ENCODE peak calls at places on chromosomes 1 and 21, in seven cellular contexts. One of them, this sample, is unnamed.

GRCh38 chr21:38669186-38669585 is 136.5 kb upstream of the ETS2 start:
- DNase-seq in GM23248: peak
- DNase-seq in fibroblast of mammary gland: peak
- DNase-seq in aorta: no peak
- DNase-seq in NB4: peak
- DNase-seq in A549: peak
- DNase-seq in small intestine: peak
- DNase-seq in this sample: peak

GRCh38 chr21:37982496-37983318 is 66.5 kb upstream of the KCNJ6 start:
- DNase-seq in GM23248: no peak
- DNase-seq in NB4: no peak
- DNase-seq in fibroblast of mammary gland: no peak
- DNase-seq in aorta: no peak
- DNase-seq in small intestine: no peak
- DNase-seq in A549: no peak
- DNase-seq in this sample: no peak

GRCh38 chr1:164576311-164577271 is 17.6 kb downstream of the PBX1 start:
- DNase-seq in fibroblast of mammary gland: peak
- DNase-seq in small intestine: no peak
- DNase-seq in A549: no peak
- DNase-seq in aorta: peak
- DNase-seq in GM23248: no peak
- DNase-seq in NB4: no peak
- DNase-seq in this sample: no peak

GRCh38 chr1:21926814-21927530 is 10.1 kb downstream of the HSPG2 start:
- DNase-seq in aorta: peak
- DNase-seq in NB4: no peak
- DNase-seq in GM23248: peak
- DNase-seq in A549: no peak
- DNase-seq in small intestine: no peak
- DNase-seq in fibroblast of mammary gland: peak
- DNase-seq in this sample: no peak

GRCh38 chr21:41681939-41682718 is 84.7 kb downstream of the RIPK4 start:
- DNase-seq in NB4: no peak
- DNase-seq in GM23248: no peak
- DNase-seq in small intestine: no peak
- DNase-seq in fibroblast of mammary gland: no peak
- DNase-seq in A549: no peak
- DNase-seq in aorta: peak
- DNase-seq in this sample: no peak

GRCh38 chr1:201298381-201299367 is 15.4 kb downstream of the PKP1 start:
- DNase-seq in NB4: no peak
- DNase-seq in GM23248: peak
- DNase-seq in aorta: peak
- DNase-seq in fibroblast of mammary gland: peak
- DNase-seq in small intestine: peak
- DNase-seq in A549: no peak
- DNase-seq in this sample: no peak

GRCh38 chr1:173113015-173113741 is 62.4 kb upstream of the TNFSF18 start:
- DNase-seq in fibroblast of mammary gland: peak
- DNase-seq in NB4: no peak
- DNase-seq in small intestine: no peak
- DNase-seq in aorta: no peak
- DNase-seq in GM23248: peak
- DNase-seq in A549: no peak
- DNase-seq in this sample: no peak

GRCh38 chr1:6126521-6127067 is 53.5 kb downstream of the CHD5 start:
- DNase-seq in small intestine: peak
- DNase-seq in NB4: no peak
- DNase-seq in GM23248: no peak
- DNase-seq in fibroblast of mammary gland: no peak
- DNase-seq in A549: no peak
- DNase-seq in aorta: peak
- DNase-seq in this sample: no peak

GRCh38 chr1:47436979-47437517 is 796 bp upstream of the FOXD2 start:
- DNase-seq in NB4: no peak
- DNase-seq in GM23248: peak
- DNase-seq in fibroblast of mammary gland: peak
- DNase-seq in A549: peak
- DNase-seq in small intestine: peak
- DNase-seq in aorta: peak
- DNase-seq in this sample: no peak

GRCh38 chr21:44085491-44086321 is 21.5 kb upstream of the PWP2 start:
- DNase-seq in GM23248: no peak
- DNase-seq in small intestine: no peak
- DNase-seq in aorta: peak
- DNase-seq in fibroblast of mammary gland: no peak
- DNase-seq in NB4: peak
- DNase-seq in A549: no peak
- DNase-seq in this sample: no peak

GRCh38 chr1:153397056-153397923 is 6.4 kb upstream of the S100A8 start:
- DNase-seq in A549: no peak
- DNase-seq in aorta: no peak
- DNase-seq in NB4: no peak
- DNase-seq in small intestine: no peak
- DNase-seq in GM23248: no peak
- DNase-seq in fibroblast of mammary gland: no peak
- DNase-seq in this sample: no peak

GRCh38 chr1:197320991-197321531 is 53.0 kb downstream of the CRB1 start:
- DNase-seq in GM23248: peak
- DNase-seq in fibroblast of mammary gland: peak
- DNase-seq in A549: peak
- DNase-seq in small intestine: no peak
- DNase-seq in aorta: no peak
- DNase-seq in NB4: no peak
- DNase-seq in this sample: no peak

GRCh38 chr1:11341881-11342552 is 69.0 kb downstream of the UBIAD1 start:
- DNase-seq in A549: no peak
- DNase-seq in fibroblast of mammary gland: peak
- DNase-seq in GM23248: no peak
- DNase-seq in aorta: no peak
- DNase-seq in NB4: no peak
- DNase-seq in small intestine: peak
- DNase-seq in this sample: no peak

GRCh38 chr1:40161888-40162397 is 756 bp downstream of the RLF start:
- DNase-seq in fibroblast of mammary gland: peak
- DNase-seq in small intestine: peak
- DNase-seq in A549: no peak
- DNase-seq in aorta: no peak
- DNase-seq in NB4: no peak
- DNase-seq in GM23248: no peak
- DNase-seq in this sample: peak

GRCh38 chr1:204455063-204455830 is 39.4 kb downstream of the PIK3C2B start:
- DNase-seq in NB4: no peak
- DNase-seq in A549: no peak
- DNase-seq in small intestine: no peak
- DNase-seq in GM23248: no peak
- DNase-seq in aorta: no peak
- DNase-seq in fibroblast of mammary gland: no peak
- DNase-seq in this sample: peak

GRCh38 chr1:204453141-204453772 is 41.3 kb downstream of the PIK3C2B start:
- DNase-seq in A549: no peak
- DNase-seq in fibroblast of mammary gland: no peak
- DNase-seq in aorta: no peak
- DNase-seq in NB4: no peak
- DNase-seq in small intestine: peak
- DNase-seq in GM23248: no peak
- DNase-seq in this sample: no peak

GRCh38 chr1:204456826-204457361 is 37.7 kb downstream of the PIK3C2B start:
- DNase-seq in aorta: no peak
- DNase-seq in fibroblast of mammary gland: peak
- DNase-seq in NB4: no peak
- DNase-seq in A549: no peak
- DNase-seq in GM23248: no peak
- DNase-seq in small intestine: no peak
- DNase-seq in this sample: no peak

GRCh38 chr1:204455831-204456145 is 38.8 kb downstream of the PIK3C2B start:
- DNase-seq in aorta: peak
- DNase-seq in small intestine: no peak
- DNase-seq in GM23248: no peak
- DNase-seq in A549: no peak
- DNase-seq in fibroblast of mammary gland: no peak
- DNase-seq in NB4: no peak
- DNase-seq in this sample: no peak

GRCh38 chr1:204454476-204454875 is 40.1 kb downstream of the PIK3C2B start:
- DNase-seq in fibroblast of mammary gland: no peak
- DNase-seq in GM23248: no peak
- DNase-seq in NB4: no peak
- DNase-seq in small intestine: no peak
- DNase-seq in A549: no peak
- DNase-seq in aorta: no peak
- DNase-seq in this sample: no peak
- H3K4me3 ChIP-seq in fibroblast of mammary gland: no peak
- H3K4me3 ChIP-seq in GM23248: no peak
- H3K4me3 ChIP-seq in NB4: no peak
- H3K4me3 ChIP-seq in small intestine: no peak
- H3K4me3 ChIP-seq in A549: no peak
- H3K4me3 ChIP-seq in aorta: no peak
- H3K4me3 ChIP-seq in this sample: no peak

GRCh38 chr1:214303106-214303505 is 22.1 kb downstream of the SMYD2 start:
- DNase-seq in A549: no peak
- DNase-seq in GM23248: peak
- DNase-seq in fibroblast of mammary gland: peak
- DNase-seq in NB4: peak
- DNase-seq in small intestine: no peak
- DNase-seq in aorta: no peak
- DNase-seq in this sample: no peak
- H3K4me3 ChIP-seq in A549: no peak
- H3K4me3 ChIP-seq in GM23248: peak
- H3K4me3 ChIP-seq in fibroblast of mammary gland: no peak
- H3K4me3 ChIP-seq in NB4: no peak
- H3K4me3 ChIP-seq in small intestine: no peak
- H3K4me3 ChIP-seq in aorta: no peak
- H3K4me3 ChIP-seq in this sample: no peak

GRCh38 chr1:106080608-106081325 is 975.7 kb upstream of the PRMT6 start:
- DNase-seq in A549: no peak
- DNase-seq in small intestine: no peak
- DNase-seq in aorta: peak
- DNase-seq in fibroblast of mammary gland: no peak
- DNase-seq in NB4: no peak
- DNase-seq in GM23248: peak
- DNase-seq in this sample: no peak
- H3K4me3 ChIP-seq in A549: no peak
- H3K4me3 ChIP-seq in small intestine: no peak
- H3K4me3 ChIP-seq in aorta: no peak
- H3K4me3 ChIP-seq in fibroblast of mammary gland: no peak
- H3K4me3 ChIP-seq in NB4: no peak
- H3K4me3 ChIP-seq in GM23248: no peak
- H3K4me3 ChIP-seq in this sample: peak

GRCh38 chr1:53732912-53733317 is 6.0 kb downstream of the GLIS1 start:
- DNase-seq in aorta: no peak
- DNase-seq in NB4: no peak
- DNase-seq in fibroblast of mammary gland: peak
- DNase-seq in A549: no peak
- DNase-seq in small intestine: no peak
- DNase-seq in GM23248: peak
- DNase-seq in this sample: no peak
- H3K4me3 ChIP-seq in aorta: no peak
- H3K4me3 ChIP-seq in NB4: no peak
- H3K4me3 ChIP-seq in fibroblast of mammary gland: peak
- H3K4me3 ChIP-seq in A549: no peak
- H3K4me3 ChIP-seq in small intestine: no peak
- H3K4me3 ChIP-seq in GM23248: peak
- H3K4me3 ChIP-seq in this sample: no peak

GRCh38 chr1:162626089-162626488 is 6.2 kb upstream of the DDR2 start:
- DNase-seq in A549: no peak
- DNase-seq in NB4: no peak
- DNase-seq in fibroblast of mammary gland: peak
- DNase-seq in aorta: no peak
- DNase-seq in small intestine: no peak
- DNase-seq in GM23248: peak
- DNase-seq in this sample: no peak
- H3K4me3 ChIP-seq in A549: no peak
- H3K4me3 ChIP-seq in NB4: no peak
- H3K4me3 ChIP-seq in fibroblast of mammary gland: no peak
- H3K4me3 ChIP-seq in aorta: peak
- H3K4me3 ChIP-seq in small intestine: no peak
- H3K4me3 ChIP-seq in GM23248: peak
- H3K4me3 ChIP-seq in this sample: no peak

GRCh38 chr1:204506091-204506968 is 9.9 kb upstream of the MDM4 start:
- DNase-seq in A549: peak
- DNase-seq in NB4: peak
- DNase-seq in GM23248: peak
- DNase-seq in aorta: peak
- DNase-seq in small intestine: peak
- DNase-seq in fibroblast of mammary gland: peak
- DNase-seq in this sample: peak

GRCh38 chr1:204503913-204504519 is 9.4 kb upstream of the PIK3C2B start:
- DNase-seq in A549: no peak
- DNase-seq in small intestine: no peak
- DNase-seq in fibroblast of mammary gland: no peak
- DNase-seq in GM23248: no peak
- DNase-seq in NB4: no peak
- DNase-seq in aorta: no peak
- DNase-seq in this sample: no peak

GRCh38 chr1:204507317-204508105 is 8.7 kb upstream of the MDM4 start:
- DNase-seq in GM23248: peak
- DNase-seq in aorta: no peak
- DNase-seq in small intestine: peak
- DNase-seq in NB4: peak
- DNase-seq in A549: peak
- DNase-seq in fibroblast of mammary gland: peak
- DNase-seq in this sample: peak

GRCh38 chr1:204506969-204507316 is 9.3 kb upstream of the MDM4 start:
- DNase-seq in small intestine: peak
- DNase-seq in NB4: peak
- DNase-seq in fibroblast of mammary gland: peak
- DNase-seq in GM23248: peak
- DNase-seq in aorta: no peak
- DNase-seq in A549: peak
- DNase-seq in this sample: peak

DNA sequence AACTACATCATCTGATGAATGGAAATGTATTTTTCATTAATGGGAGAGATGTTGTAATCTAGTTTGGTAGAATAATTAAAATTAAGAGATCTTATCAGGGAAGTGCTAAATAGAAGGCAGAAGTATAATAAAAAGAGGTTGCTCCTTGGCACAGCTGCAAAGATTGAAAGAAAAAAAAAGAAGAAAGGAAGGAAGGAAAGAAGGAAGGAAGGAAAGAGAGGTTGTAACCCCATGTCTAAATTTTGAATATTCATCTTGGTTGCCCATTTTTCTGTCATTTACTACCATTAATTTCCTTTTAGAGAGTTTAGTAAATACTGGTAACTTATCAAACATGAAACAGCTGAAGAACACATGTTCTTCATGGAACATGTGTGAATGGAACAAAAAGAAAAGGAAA is 10.5 kb upstream of the MDM4 start:
- DNase-seq in GM23248: no peak
- DNase-seq in NB4: no peak
- DNase-seq in aorta: no peak
- DNase-seq in small intestine: no peak
- DNase-seq in A549: no peak
- DNase-seq in fibroblast of mammary gland: no peak
- DNase-seq in this sample: no peak
- H3K4me3 ChIP-seq in GM23248: peak
- H3K4me3 ChIP-seq in NB4: peak
- H3K4me3 ChIP-seq in aorta: no peak
- H3K4me3 ChIP-seq in small intestine: no peak
- H3K4me3 ChIP-seq in A549: peak
- H3K4me3 ChIP-seq in fibroblast of mammary gland: peak
- H3K4me3 ChIP-seq in this sample: peak

GRCh38 chr1:38476111-38476783 is 383.3 kb downstream of the RRAGC start:
- DNase-seq in fibroblast of mammary gland: no peak
- DNase-seq in small intestine: no peak
- DNase-seq in aorta: no peak
- DNase-seq in GM23248: no peak
- DNase-seq in NB4: no peak
- DNase-seq in A549: no peak
- DNase-seq in this sample: no peak
- H3K4me3 ChIP-seq in fibroblast of mammary gland: no peak
- H3K4me3 ChIP-seq in small intestine: peak
- H3K4me3 ChIP-seq in aorta: no peak
- H3K4me3 ChIP-seq in GM23248: no peak
- H3K4me3 ChIP-seq in NB4: no peak
- H3K4me3 ChIP-seq in A549: no peak
- H3K4me3 ChIP-seq in this sample: peak

This sample was measured in NT2/D1.